ENCODE peak calls at places on chromosome 1, in ten cellular contexts. One of them, this sample, is unnamed.

GRCh38 chr1:232648316-232648715 is 18.4 kb upstream of the SIPA1L2 start:
- DNase-seq in fibroblast of lung: no peak
- DNase-seq in mesothelial cell of epicardium: no peak
- DNase-seq in NCI-H1092: no peak
- DNase-seq in ACHN: no peak
- DNase-seq in H4: no peak
- DNase-seq in iris pigment epithelial cell: peak; percentile 73
- DNase-seq in AG08396: no peak
- DNase-seq in stimulated activated CD4-positive, alpha-beta T cell treated with anti-CD3 and anti-CD28 coated beads, Interleukin-2, amount 100 ng/mL, for 24 hours: no peak
- DNase-seq in substantia nigra: no peak
- DNase-seq in this sample: peak; percentile 11

GRCh38 chr1:199981584-199981983 is 45.9 kb upstream of the NR5A2 start:
- DNase-seq in fibroblast of lung: no peak
- DNase-seq in mesothelial cell of epicardium: no peak
- DNase-seq in NCI-H1092: no peak
- DNase-seq in ACHN: no peak
- DNase-seq in H4: no peak
- DNase-seq in iris pigment epithelial cell: no peak
- DNase-seq in AG08396: no peak
- DNase-seq in stimulated activated CD4-positive, alpha-beta T cell treated with anti-CD3 and anti-CD28 coated beads, Interleukin-2, amount 100 ng/mL, for 24 hours: no peak
- DNase-seq in substantia nigra: no peak
- DNase-seq in this sample: no peak

GRCh38 chr1:22745675-22746585 is 35.3 kb downstream of the EPHB2 start:
- DNase-seq in fibroblast of lung: peak; percentile 60
- DNase-seq in mesothelial cell of epicardium: no peak
- DNase-seq in NCI-H1092: no peak
- DNase-seq in ACHN: peak; percentile 71
- DNase-seq in H4: peak; percentile 31
- DNase-seq in iris pigment epithelial cell: peak; percentile 90
- DNase-seq in AG08396: peak; percentile 30
- DNase-seq in stimulated activated CD4-positive, alpha-beta T cell treated with anti-CD3 and anti-CD28 coated beads, Interleukin-2, amount 100 ng/mL, for 24 hours: no peak
- DNase-seq in substantia nigra: no peak
- DNase-seq in this sample: peak; percentile 97

GRCh38 chr1:37677808-37678207 is 14.5 kb upstream of the CDCA8 start:
- DNase-seq in fibroblast of lung: no peak
- DNase-seq in mesothelial cell of epicardium: no peak
- DNase-seq in NCI-H1092: no peak
- DNase-seq in ACHN: no peak
- DNase-seq in H4: no peak
- DNase-seq in iris pigment epithelial cell: no peak
- DNase-seq in AG08396: no peak
- DNase-seq in stimulated activated CD4-positive, alpha-beta T cell treated with anti-CD3 and anti-CD28 coated beads, Interleukin-2, amount 100 ng/mL, for 24 hours: no peak
- DNase-seq in substantia nigra: no peak
- DNase-seq in this sample: no peak

GRCh38 chr1:178566187-178566586 is 53.3 kb downstream of the TEX35 start:
- DNase-seq in fibroblast of lung: no peak
- DNase-seq in mesothelial cell of epicardium: no peak
- DNase-seq in NCI-H1092: no peak
- DNase-seq in ACHN: no peak
- DNase-seq in H4: no peak
- DNase-seq in iris pigment epithelial cell: peak; percentile 53
- DNase-seq in AG08396: no peak
- DNase-seq in stimulated activated CD4-positive, alpha-beta T cell treated with anti-CD3 and anti-CD28 coated beads, Interleukin-2, amount 100 ng/mL, for 24 hours: no peak
- DNase-seq in substantia nigra: no peak
- DNase-seq in this sample: peak; percentile 29

GRCh38 chr1:87642581-87643129 is 314.0 kb downstream of the LMO4 start:
- DNase-seq in fibroblast of lung: no peak
- DNase-seq in mesothelial cell of epicardium: no peak
- DNase-seq in NCI-H1092: peak; percentile 7
- DNase-seq in ACHN: no peak
- DNase-seq in H4: peak; percentile 20
- DNase-seq in iris pigment epithelial cell: no peak
- DNase-seq in AG08396: no peak
- DNase-seq in stimulated activated CD4-positive, alpha-beta T cell treated with anti-CD3 and anti-CD28 coated beads, Interleukin-2, amount 100 ng/mL, for 24 hours: no peak
- DNase-seq in substantia nigra: no peak
- DNase-seq in this sample: no peak

GRCh38 chr1:178689769-178690168 is 35.3 kb upstream of the RALGPS2 start:
- DNase-seq in fibroblast of lung: peak; percentile 39
- DNase-seq in mesothelial cell of epicardium: no peak
- DNase-seq in NCI-H1092: no peak
- DNase-seq in ACHN: no peak
- DNase-seq in H4: no peak
- DNase-seq in iris pigment epithelial cell: peak; percentile 13
- DNase-seq in AG08396: no peak
- DNase-seq in stimulated activated CD4-positive, alpha-beta T cell treated with anti-CD3 and anti-CD28 coated beads, Interleukin-2, amount 100 ng/mL, for 24 hours: no peak
- DNase-seq in substantia nigra: no peak
- DNase-seq in this sample: no peak

GRCh38 chr1:18947570-18947969 is 8.9 kb downstream of the IFFO2 start:
- DNase-seq in fibroblast of lung: no peak
- DNase-seq in mesothelial cell of epicardium: no peak
- DNase-seq in NCI-H1092: no peak
- DNase-seq in ACHN: no peak
- DNase-seq in H4: no peak
- DNase-seq in iris pigment epithelial cell: no peak
- DNase-seq in AG08396: no peak
- DNase-seq in stimulated activated CD4-positive, alpha-beta T cell treated with anti-CD3 and anti-CD28 coated beads, Interleukin-2, amount 100 ng/mL, for 24 hours: no peak
- DNase-seq in substantia nigra: no peak
- DNase-seq in this sample: no peak

GRCh38 chr1:29574871-29575270 is 338.5 kb downstream of the PTPRU start:
- DNase-seq in fibroblast of lung: no peak
- DNase-seq in mesothelial cell of epicardium: no peak
- DNase-seq in NCI-H1092: no peak
- DNase-seq in ACHN: no peak
- DNase-seq in H4: no peak
- DNase-seq in iris pigment epithelial cell: no peak
- DNase-seq in AG08396: no peak
- DNase-seq in stimulated activated CD4-positive, alpha-beta T cell treated with anti-CD3 and anti-CD28 coated beads, Interleukin-2, amount 100 ng/mL, for 24 hours: no peak
- DNase-seq in substantia nigra: no peak
- DNase-seq in this sample: no peak

GRCh38 chr1:44792736-44793502 is 4.9 kb upstream of the BEST4 start:
- DNase-seq in fibroblast of lung: no peak
- DNase-seq in mesothelial cell of epicardium: no peak
- DNase-seq in NCI-H1092: no peak
- DNase-seq in ACHN: no peak
- DNase-seq in H4: no peak
- DNase-seq in iris pigment epithelial cell: no peak
- DNase-seq in AG08396: no peak
- DNase-seq in stimulated activated CD4-positive, alpha-beta T cell treated with anti-CD3 and anti-CD28 coated beads, Interleukin-2, amount 100 ng/mL, for 24 hours: peak; percentile 12
- DNase-seq in substantia nigra: no peak
- DNase-seq in this sample: no peak

GRCh38 chr1:155507960-155508359 is 54.6 kb downstream of the ASH1L start:
- DNase-seq in fibroblast of lung: peak; percentile 32
- DNase-seq in mesothelial cell of epicardium: no peak
- DNase-seq in NCI-H1092: no peak
- DNase-seq in ACHN: no peak
- DNase-seq in H4: no peak
- DNase-seq in iris pigment epithelial cell: peak; percentile 30
- DNase-seq in AG08396: no peak
- DNase-seq in stimulated activated CD4-positive, alpha-beta T cell treated with anti-CD3 and anti-CD28 coated beads, Interleukin-2, amount 100 ng/mL, for 24 hours: no peak
- DNase-seq in substantia nigra: no peak
- DNase-seq in this sample: no peak

GRCh38 chr1:2376931-2377672 is 14.3 kb downstream of the MORN1 start:
- DNase-seq in fibroblast of lung: no peak
- DNase-seq in mesothelial cell of epicardium: no peak
- DNase-seq in NCI-H1092: no peak
- DNase-seq in ACHN: no peak
- DNase-seq in H4: no peak
- DNase-seq in iris pigment epithelial cell: no peak
- DNase-seq in AG08396: no peak
- DNase-seq in stimulated activated CD4-positive, alpha-beta T cell treated with anti-CD3 and anti-CD28 coated beads, Interleukin-2, amount 100 ng/mL, for 24 hours: no peak
- DNase-seq in substantia nigra: no peak
- DNase-seq in this sample: no peak

GRCh38 chr1:61626820-61627219 is 98.1 kb downstream of the TM2D1 start:
- DNase-seq in fibroblast of lung: no peak
- DNase-seq in mesothelial cell of epicardium: no peak
- DNase-seq in NCI-H1092: no peak
- DNase-seq in ACHN: no peak
- DNase-seq in H4: no peak
- DNase-seq in iris pigment epithelial cell: no peak
- DNase-seq in AG08396: no peak
- DNase-seq in stimulated activated CD4-positive, alpha-beta T cell treated with anti-CD3 and anti-CD28 coated beads, Interleukin-2, amount 100 ng/mL, for 24 hours: no peak
- DNase-seq in substantia nigra: no peak
- DNase-seq in this sample: no peak

GRCh38 chr1:213014642-213015041 is 1.0 kb downstream of the ANGEL2 start:
- DNase-seq in fibroblast of lung: peak; percentile 24
- DNase-seq in mesothelial cell of epicardium: no peak
- DNase-seq in NCI-H1092: no peak
- DNase-seq in ACHN: peak; percentile 26
- DNase-seq in H4: no peak
- DNase-seq in iris pigment epithelial cell: peak; percentile 47
- DNase-seq in AG08396: peak; percentile 16
- DNase-seq in stimulated activated CD4-positive, alpha-beta T cell treated with anti-CD3 and anti-CD28 coated beads, Interleukin-2, amount 100 ng/mL, for 24 hours: no peak
- DNase-seq in substantia nigra: no peak
- DNase-seq in this sample: peak; percentile 38

GRCh38 chr1:14259191-14259757 is 339.2 kb upstream of the KAZN start:
- DNase-seq in fibroblast of lung: peak; percentile 83
- DNase-seq in mesothelial cell of epicardium: no peak
- DNase-seq in NCI-H1092: no peak
- DNase-seq in ACHN: no peak
- DNase-seq in H4: no peak
- DNase-seq in iris pigment epithelial cell: no peak
- DNase-seq in AG08396: no peak
- DNase-seq in stimulated activated CD4-positive, alpha-beta T cell treated with anti-CD3 and anti-CD28 coated beads, Interleukin-2, amount 100 ng/mL, for 24 hours: no peak
- DNase-seq in substantia nigra: peak; percentile 92
- DNase-seq in this sample: no peak

GRCh38 chr1:81414417-81415087 is 386.2 kb upstream of the ADGRL2 start:
- DNase-seq in fibroblast of lung: peak; percentile 66
- DNase-seq in mesothelial cell of epicardium: no peak
- DNase-seq in NCI-H1092: peak; percentile 51
- DNase-seq in ACHN: peak; percentile 11
- DNase-seq in H4: no peak
- DNase-seq in iris pigment epithelial cell: peak; percentile 9
- DNase-seq in AG08396: peak; percentile 10
- DNase-seq in stimulated activated CD4-positive, alpha-beta T cell treated with anti-CD3 and anti-CD28 coated beads, Interleukin-2, amount 100 ng/mL, for 24 hours: no peak
- DNase-seq in substantia nigra: peak; percentile 35
- DNase-seq in this sample: peak; percentile 39

GRCh38 chr1:24896176-24896575 is 33.9 kb downstream of the RUNX3 start:
- DNase-seq in fibroblast of lung: no peak
- DNase-seq in mesothelial cell of epicardium: no peak
- DNase-seq in NCI-H1092: no peak
- DNase-seq in ACHN: no peak
- DNase-seq in H4: no peak
- DNase-seq in iris pigment epithelial cell: no peak
- DNase-seq in AG08396: no peak
- DNase-seq in stimulated activated CD4-positive, alpha-beta T cell treated with anti-CD3 and anti-CD28 coated beads, Interleukin-2, amount 100 ng/mL, for 24 hours: no peak
- DNase-seq in substantia nigra: no peak
- DNase-seq in this sample: no peak

GRCh38 chr1:109392788-109393580 is 4.7 kb downstream of the SORT1 start:
- DNase-seq in fibroblast of lung: peak; percentile 97
- DNase-seq in mesothelial cell of epicardium: no peak
- DNase-seq in NCI-H1092: no peak
- DNase-seq in ACHN: no peak
- DNase-seq in H4: peak; percentile 41
- DNase-seq in iris pigment epithelial cell: peak; percentile 79
- DNase-seq in AG08396: peak; percentile 74
- DNase-seq in stimulated activated CD4-positive, alpha-beta T cell treated with anti-CD3 and anti-CD28 coated beads, Interleukin-2, amount 100 ng/mL, for 24 hours: no peak
- DNase-seq in substantia nigra: peak; percentile 77
- DNase-seq in this sample: peak; percentile 57

GRCh38 chr1:64864018-64864945 is 102.1 kb downstream of the JAK1 start:
- DNase-seq in fibroblast of lung: peak; percentile 3
- DNase-seq in mesothelial cell of epicardium: no peak
- DNase-seq in NCI-H1092: no peak
- DNase-seq in ACHN: no peak
- DNase-seq in H4: no peak
- DNase-seq in iris pigment epithelial cell: peak; percentile 35
- DNase-seq in AG08396: no peak
- DNase-seq in stimulated activated CD4-positive, alpha-beta T cell treated with anti-CD3 and anti-CD28 coated beads, Interleukin-2, amount 100 ng/mL, for 24 hours: peak; percentile 35
- DNase-seq in substantia nigra: no peak
- DNase-seq in this sample: peak; percentile 29

GRCh38 chr1:19062258-19063029 is 106.0 kb upstream of the IFFO2 start:
- DNase-seq in fibroblast of lung: no peak
- DNase-seq in mesothelial cell of epicardium: no peak
- DNase-seq in NCI-H1092: no peak
- DNase-seq in ACHN: no peak
- DNase-seq in H4: no peak
- DNase-seq in iris pigment epithelial cell: no peak
- DNase-seq in AG08396: no peak
- DNase-seq in stimulated activated CD4-positive, alpha-beta T cell treated with anti-CD3 and anti-CD28 coated beads, Interleukin-2, amount 100 ng/mL, for 24 hours: no peak
- DNase-seq in substantia nigra: no peak
- DNase-seq in this sample: no peak

GRCh38 chr1:234963180-234963903 is 165.3 kb downstream of the TOMM20 start:
- DNase-seq in fibroblast of lung: peak; percentile 86
- DNase-seq in mesothelial cell of epicardium: no peak
- DNase-seq in NCI-H1092: no peak
- DNase-seq in ACHN: peak; percentile 93
- DNase-seq in H4: peak; percentile 95
- DNase-seq in iris pigment epithelial cell: peak; percentile 96
- DNase-seq in AG08396: peak; percentile 55
- DNase-seq in stimulated activated CD4-positive, alpha-beta T cell treated with anti-CD3 and anti-CD28 coated beads, Interleukin-2, amount 100 ng/mL, for 24 hours: peak; percentile 88
- DNase-seq in substantia nigra: no peak
- DNase-seq in this sample: peak; percentile 97

GRCh38 chr1:206479164-206480125 is 9.2 kb downstream of the IKBKE start:
- DNase-seq in fibroblast of lung: peak; percentile 82
- DNase-seq in mesothelial cell of epicardium: peak; percentile 51
- DNase-seq in NCI-H1092: peak; percentile 69
- DNase-seq in ACHN: peak; percentile 79
- DNase-seq in H4: peak; percentile 72
- DNase-seq in iris pigment epithelial cell: peak; percentile 78
- DNase-seq in AG08396: peak; percentile 85
- DNase-seq in stimulated activated CD4-positive, alpha-beta T cell treated with anti-CD3 and anti-CD28 coated beads, Interleukin-2, amount 100 ng/mL, for 24 hours: peak; percentile 76
- DNase-seq in substantia nigra: peak; percentile 31
- DNase-seq in this sample: peak; percentile 86

GRCh38 chr1:71836899-71837298 is 445.4 kb downstream of the NEGR1 start:
- DNase-seq in fibroblast of lung: no peak
- DNase-seq in mesothelial cell of epicardium: no peak
- DNase-seq in NCI-H1092: no peak
- DNase-seq in ACHN: no peak
- DNase-seq in H4: no peak
- DNase-seq in iris pigment epithelial cell: no peak
- DNase-seq in AG08396: no peak
- DNase-seq in stimulated activated CD4-positive, alpha-beta T cell treated with anti-CD3 and anti-CD28 coated beads, Interleukin-2, amount 100 ng/mL, for 24 hours: no peak
- DNase-seq in substantia nigra: no peak
- DNase-seq in this sample: no peak

GRCh38 chr1:87410771-87411170 is 82.1 kb downstream of the LMO4 start:
- DNase-seq in fibroblast of lung: peak; percentile 28
- DNase-seq in mesothelial cell of epicardium: no peak
- DNase-seq in NCI-H1092: peak; percentile 72
- DNase-seq in ACHN: no peak
- DNase-seq in H4: peak; percentile 14
- DNase-seq in iris pigment epithelial cell: no peak
- DNase-seq in AG08396: no peak
- DNase-seq in stimulated activated CD4-positive, alpha-beta T cell treated with anti-CD3 and anti-CD28 coated beads, Interleukin-2, amount 100 ng/mL, for 24 hours: no peak
- DNase-seq in substantia nigra: peak; percentile 93
- DNase-seq in this sample: no peak

GRCh38 chr1:48728599-48728998 is 48.1 kb downstream of the BEND5 start:
- DNase-seq in fibroblast of lung: no peak
- DNase-seq in mesothelial cell of epicardium: no peak
- DNase-seq in NCI-H1092: no peak
- DNase-seq in ACHN: no peak
- DNase-seq in H4: no peak
- DNase-seq in iris pigment epithelial cell: no peak
- DNase-seq in AG08396: no peak
- DNase-seq in stimulated activated CD4-positive, alpha-beta T cell treated with anti-CD3 and anti-CD28 coated beads, Interleukin-2, amount 100 ng/mL, for 24 hours: no peak
- DNase-seq in substantia nigra: no peak
- DNase-seq in this sample: no peak

GRCh38 chr1:20708057-20708456 is 9.8 kb downstream of the KIF17 start:
- DNase-seq in fibroblast of lung: no peak
- DNase-seq in mesothelial cell of epicardium: no peak
- DNase-seq in NCI-H1092: no peak
- DNase-seq in ACHN: no peak
- DNase-seq in H4: no peak
- DNase-seq in iris pigment epithelial cell: no peak
- DNase-seq in AG08396: no peak
- DNase-seq in stimulated activated CD4-positive, alpha-beta T cell treated with anti-CD3 and anti-CD28 coated beads, Interleukin-2, amount 100 ng/mL, for 24 hours: no peak
- DNase-seq in substantia nigra: no peak
- DNase-seq in this sample: no peak

GRCh38 chr1:7985851-7986612 is 24.5 kb downstream of the PARK7 start:
- DNase-seq in fibroblast of lung: no peak
- DNase-seq in mesothelial cell of epicardium: no peak
- DNase-seq in NCI-H1092: no peak
- DNase-seq in ACHN: no peak
- DNase-seq in H4: no peak
- DNase-seq in iris pigment epithelial cell: no peak
- DNase-seq in AG08396: no peak
- DNase-seq in stimulated activated CD4-positive, alpha-beta T cell treated with anti-CD3 and anti-CD28 coated beads, Interleukin-2, amount 100 ng/mL, for 24 hours: no peak
- DNase-seq in substantia nigra: no peak
- DNase-seq in this sample: no peak

GRCh38 chr1:64514197-64514765 is 44.4 kb downstream of the CACHD1 start:
- DNase-seq in fibroblast of lung: peak; percentile 97
- DNase-seq in mesothelial cell of epicardium: no peak
- DNase-seq in NCI-H1092: no peak
- DNase-seq in ACHN: no peak
- DNase-seq in H4: peak; percentile 85
- DNase-seq in iris pigment epithelial cell: peak; percentile 89
- DNase-seq in AG08396: peak; percentile 48
- DNase-seq in stimulated activated CD4-positive, alpha-beta T cell treated with anti-CD3 and anti-CD28 coated beads, Interleukin-2, amount 100 ng/mL, for 24 hours: no peak
- DNase-seq in substantia nigra: no peak
- DNase-seq in this sample: peak; percentile 57

This sample was measured in ELR.